ENCODE peak calls at places on chromosomes 3 and 15, in five cellular contexts. M, N, F, G and X are unnamed samples.

GRCh38 chr3:185653949-185654757 is 68.1 kb downstream of the SENP2 start:
- DNase-seq in M (no peak), N (no peak), F (no peak), G (no peak), X (no peak)

GRCh38 chr3:112979244-112979832 is 4.4 kb upstream of the CD200R1 start:
- DNase-seq in M (no peak), N (no peak), F (peak; percentile 32), G (no peak), X (peak; percentile 59)

GRCh38 chr3:69250014-69250413 is 127.6 kb upstream of the LMOD3 start:
- DNase-seq in M (peak; percentile 29), N (peak; percentile 22), F (no peak), G (no peak), X (peak; percentile 20)

GRCh38 chr3:155184027-155184426 is 103.9 kb downstream of the MME start:
- DNase-seq in M (no peak), N (no peak), F (peak; percentile 13), G (no peak), X (no peak)

GRCh38 chr3:17307482-17307881 is 422.7 kb downstream of the PLCL2 start:
- DNase-seq in M (no peak), N (no peak), F (no peak), G (no peak), X (peak; percentile 7)

GRCh38 chr15:80309769-80310384 is 57.9 kb upstream of the CTXND1 start:
- DNase-seq in M (no peak), N (no peak), F (no peak), G (no peak), X (peak; percentile 49)

GRCh38 chr3:156723182-156723619 is 48.8 kb downstream of the TIPARP start:
- DNase-seq in M (no peak), N (no peak), F (no peak), G (no peak), X (peak; percentile 69)

GRCh38 chr15:29268706-29269484 is 727 bp downstream of the NSMCE3 start:
- DNase-seq in M (no peak), N (peak; percentile 51), F (peak; percentile 13), G (no peak), X (peak; percentile 37)

GRCh38 chr3:75224419-75224818 is 439.7 kb upstream of the FRG2C start:
- DNase-seq in M (no peak), N (no peak), F (no peak), G (no peak), X (no peak)

GRCh38 chr3:122912772-122913538 is 114.6 kb downstream of the SEMA5B start:
- DNase-seq in M (no peak), N (no peak), F (no peak), G (no peak), X (no peak)

GRCh38 chr3:71498053-71498452 is 85.5 kb downstream of the FOXP1 start:
- DNase-seq in M (no peak), N (no peak), F (no peak), G (no peak), X (no peak)

GRCh38 chr15:33526532-33526931 is 215.8 kb downstream of the RYR3 start:
- DNase-seq in M (no peak), N (no peak), F (no peak), G (no peak), X (no peak)

GRCh38 chr3:112811150-112811884 is 35.3 kb downstream of the CD200R1L start:
- DNase-seq in M (no peak), N (no peak), F (no peak), G (no peak), X (peak; percentile 81)

GRCh38 chr15:60004019-60004845 is at the start of gene FOXB1:
- DNase-seq in M (no peak), N (no peak), F (no peak), G (no peak), X (no peak)

GRCh38 chr3:85838921-85839320 is 880.1 kb downstream of the CADM2 start:
- DNase-seq in M (peak; percentile 44), N (no peak), F (no peak), G (no peak), X (no peak)

GRCh38 chr3:151644005-151644685 is 89.6 kb upstream of the AADACL2 start:
- DNase-seq in M (no peak), N (no peak), F (no peak), G (no peak), X (no peak)

GRCh38 chr15:48559270-48559669 is 86.2 kb downstream of the FBN1 start:
- DNase-seq in M (no peak), N (no peak), F (no peak), G (no peak), X (peak; percentile 89)

GRCh38 chr3:180888992-180889560 is 23.4 kb upstream of the FXR1 start:
- DNase-seq in M (no peak), N (no peak), F (no peak), G (no peak), X (no peak)

GRCh38 chr3:45631486-45631885 is 36.9 kb downstream of the LIMD1 start:
- DNase-seq in M (no peak), N (no peak), F (no peak), G (no peak), X (no peak)

GRCh38 chr3:168249539-168250414 is 154.1 kb upstream of the GOLIM4 start:
- DNase-seq in M (peak; percentile 36), N (no peak), F (peak; percentile 32), G (peak; percentile 64), X (peak; percentile 71)

GRCh38 chr15:88702983-88703382 is 64.2 kb downstream of the ISG20 start:
- DNase-seq in M (no peak), N (no peak), F (no peak), G (no peak), X (peak; percentile 18)

GRCh38 chr3:194140520-194141414 is 4.8 kb downstream of the HES1 start:
- DNase-seq in M (peak; percentile 59), N (no peak), F (peak; percentile 21), G (peak; percentile 50), X (peak; percentile 66)

GRCh38 chr3:152127058-152127457 is 141.7 kb upstream of the MBNL1 start:
- DNase-seq in M (no peak), N (no peak), F (no peak), G (no peak), X (no peak)